ENCODE peak calls at places on chromosomes 5 and 9, in eight cellular contexts. One of them, this sample, is unnamed.

GRCh38 chr9:85900504-85901201 is 40.3 kb upstream of the NAA35 start:
- DNase-seq in tibial nerve: peak
- DNase-seq in CD8-positive, alpha-beta T cell: no peak
- DNase-seq in cardiac muscle cell: peak
- DNase-seq in sigmoid colon: no peak
- DNase-seq in endothelial cell of umbilical vein: peak
- DNase-seq in uterus: no peak
- DNase-seq in mammary epithelial cell: peak
- DNase-seq in this sample: no peak

GRCh38 chr9:134325096-134325812 is 1.0 kb upstream of the RXRA start:
- DNase-seq in endothelial cell of umbilical vein: peak
- DNase-seq in mammary epithelial cell: peak
- DNase-seq in uterus: peak
- DNase-seq in tibial nerve: no peak
- DNase-seq in CD8-positive, alpha-beta T cell: no peak
- DNase-seq in cardiac muscle cell: peak
- DNase-seq in sigmoid colon: peak
- DNase-seq in this sample: no peak

GRCh38 chr5:169545762-169546161 is 37.8 kb upstream of the SPDL1 start:
- DNase-seq in CD8-positive, alpha-beta T cell: no peak
- DNase-seq in sigmoid colon: no peak
- DNase-seq in cardiac muscle cell: no peak
- DNase-seq in mammary epithelial cell: peak
- DNase-seq in tibial nerve: no peak
- DNase-seq in endothelial cell of umbilical vein: no peak
- DNase-seq in uterus: no peak
- DNase-seq in this sample: no peak

GRCh38 chr5:198516-198915 is 7.2 kb downstream of the LRRC14B start:
- DNase-seq in cardiac muscle cell: no peak
- DNase-seq in mammary epithelial cell: no peak
- DNase-seq in tibial nerve: no peak
- DNase-seq in CD8-positive, alpha-beta T cell: no peak
- DNase-seq in uterus: no peak
- DNase-seq in endothelial cell of umbilical vein: no peak
- DNase-seq in sigmoid colon: no peak
- DNase-seq in this sample: no peak

GRCh38 chr5:112385566-112385965 is 33.5 kb downstream of the EPB41L4A start:
- DNase-seq in endothelial cell of umbilical vein: no peak
- DNase-seq in cardiac muscle cell: no peak
- DNase-seq in sigmoid colon: no peak
- DNase-seq in tibial nerve: no peak
- DNase-seq in mammary epithelial cell: no peak
- DNase-seq in uterus: no peak
- DNase-seq in CD8-positive, alpha-beta T cell: no peak
- DNase-seq in this sample: no peak

GRCh38 chr9:127057970-127058644 is 64.3 kb downstream of the ANGPTL2 start:
- DNase-seq in endothelial cell of umbilical vein: no peak
- DNase-seq in tibial nerve: no peak
- DNase-seq in mammary epithelial cell: no peak
- DNase-seq in sigmoid colon: no peak
- DNase-seq in cardiac muscle cell: no peak
- DNase-seq in CD8-positive, alpha-beta T cell: no peak
- DNase-seq in uterus: no peak
- DNase-seq in this sample: no peak

GRCh38 chr5:112735702-112736101 is 2.0 kb upstream of the APC start:
- DNase-seq in endothelial cell of umbilical vein: peak
- DNase-seq in sigmoid colon: no peak
- DNase-seq in tibial nerve: no peak
- DNase-seq in uterus: no peak
- DNase-seq in cardiac muscle cell: no peak
- DNase-seq in mammary epithelial cell: peak
- DNase-seq in CD8-positive, alpha-beta T cell: no peak
- DNase-seq in this sample: no peak

GRCh38 chr9:87039809-87040392 is 92.6 kb upstream of the GAS1 start:
- DNase-seq in CD8-positive, alpha-beta T cell: no peak
- DNase-seq in endothelial cell of umbilical vein: no peak
- DNase-seq in tibial nerve: no peak
- DNase-seq in mammary epithelial cell: peak
- DNase-seq in cardiac muscle cell: no peak
- DNase-seq in uterus: no peak
- DNase-seq in sigmoid colon: no peak
- DNase-seq in this sample: no peak

GRCh38 chr9:2570615-2571479 is 50.7 kb upstream of the VLDLR start:
- DNase-seq in mammary epithelial cell: peak
- DNase-seq in CD8-positive, alpha-beta T cell: no peak
- DNase-seq in tibial nerve: peak
- DNase-seq in uterus: peak
- DNase-seq in endothelial cell of umbilical vein: peak
- DNase-seq in cardiac muscle cell: peak
- DNase-seq in sigmoid colon: peak
- DNase-seq in this sample: no peak

GRCh38 chr5:168334161-168335094 is 43.0 kb downstream of the WWC1 start:
- DNase-seq in CD8-positive, alpha-beta T cell: no peak
- DNase-seq in cardiac muscle cell: peak
- DNase-seq in mammary epithelial cell: no peak
- DNase-seq in endothelial cell of umbilical vein: no peak
- DNase-seq in tibial nerve: no peak
- DNase-seq in uterus: no peak
- DNase-seq in sigmoid colon: peak
- DNase-seq in this sample: no peak

GRCh38 chr9:98132806-98133631 is 14.0 kb upstream of the TRIM14 start:
- DNase-seq in cardiac muscle cell: no peak
- DNase-seq in sigmoid colon: peak
- DNase-seq in mammary epithelial cell: no peak
- DNase-seq in uterus: no peak
- DNase-seq in endothelial cell of umbilical vein: no peak
- DNase-seq in CD8-positive, alpha-beta T cell: no peak
- DNase-seq in tibial nerve: no peak
- DNase-seq in this sample: no peak

GRCh38 chr5:103569313-103570060 is 6.9 kb upstream of the NUDT12 start:
- DNase-seq in mammary epithelial cell: no peak
- DNase-seq in sigmoid colon: no peak
- DNase-seq in uterus: no peak
- DNase-seq in endothelial cell of umbilical vein: no peak
- DNase-seq in cardiac muscle cell: no peak
- DNase-seq in tibial nerve: no peak
- DNase-seq in CD8-positive, alpha-beta T cell: no peak
- DNase-seq in this sample: no peak

GRCh38 chr9:121395558-121395957 is 25.5 kb upstream of the STOM start:
- DNase-seq in cardiac muscle cell: no peak
- DNase-seq in CD8-positive, alpha-beta T cell: no peak
- DNase-seq in endothelial cell of umbilical vein: no peak
- DNase-seq in mammary epithelial cell: peak
- DNase-seq in sigmoid colon: no peak
- DNase-seq in tibial nerve: no peak
- DNase-seq in uterus: no peak
- DNase-seq in this sample: no peak
- H3K27ac ChIP-seq in cardiac muscle cell: no peak
- H3K27ac ChIP-seq in CD8-positive, alpha-beta T cell: no peak
- H3K27ac ChIP-seq in endothelial cell of umbilical vein: no peak
- H3K27ac ChIP-seq in mammary epithelial cell: no peak
- H3K27ac ChIP-seq in sigmoid colon: no peak
- H3K27ac ChIP-seq in tibial nerve: no peak
- H3K27ac ChIP-seq in uterus: no peak
- H3K27ac ChIP-seq in this sample: no peak

GRCh38 chr5:16554110-16554509 is 62.7 kb downstream of the RETREG1 start:
- DNase-seq in mammary epithelial cell: no peak
- DNase-seq in endothelial cell of umbilical vein: no peak
- DNase-seq in cardiac muscle cell: no peak
- DNase-seq in uterus: no peak
- DNase-seq in CD8-positive, alpha-beta T cell: no peak
- DNase-seq in sigmoid colon: no peak
- DNase-seq in tibial nerve: no peak
- DNase-seq in this sample: no peak

GRCh38 chr5:16558984-16559629 is 57.7 kb downstream of the RETREG1 start:
- DNase-seq in sigmoid colon: no peak
- DNase-seq in CD8-positive, alpha-beta T cell: no peak
- DNase-seq in endothelial cell of umbilical vein: no peak
- DNase-seq in uterus: no peak
- DNase-seq in mammary epithelial cell: no peak
- DNase-seq in cardiac muscle cell: no peak
- DNase-seq in tibial nerve: no peak
- DNase-seq in this sample: no peak

GRCh38 chr5:16552666-16553343 is 64.0 kb downstream of the RETREG1 start:
- DNase-seq in cardiac muscle cell: peak
- DNase-seq in mammary epithelial cell: peak
- DNase-seq in uterus: peak
- DNase-seq in CD8-positive, alpha-beta T cell: no peak
- DNase-seq in endothelial cell of umbilical vein: peak
- DNase-seq in sigmoid colon: peak
- DNase-seq in tibial nerve: peak
- DNase-seq in this sample: no peak

GRCh38 chr5:16561660-16562059 is 55.1 kb downstream of the RETREG1 start:
- DNase-seq in endothelial cell of umbilical vein: no peak
- DNase-seq in uterus: no peak
- DNase-seq in sigmoid colon: no peak
- DNase-seq in cardiac muscle cell: no peak
- DNase-seq in CD8-positive, alpha-beta T cell: no peak
- DNase-seq in mammary epithelial cell: no peak
- DNase-seq in tibial nerve: no peak
- DNase-seq in this sample: no peak

GRCh38 chr5:16557477-16557876 is 59.3 kb downstream of the RETREG1 start:
- DNase-seq in cardiac muscle cell: no peak
- DNase-seq in uterus: no peak
- DNase-seq in mammary epithelial cell: no peak
- DNase-seq in CD8-positive, alpha-beta T cell: no peak
- DNase-seq in sigmoid colon: no peak
- DNase-seq in tibial nerve: no peak
- DNase-seq in endothelial cell of umbilical vein: no peak
- DNase-seq in this sample: no peak
- TF ChIP-seq CTCF in cardiac muscle cell: no peak
- TF ChIP-seq CTCF in uterus: no peak
- TF ChIP-seq CTCF in mammary epithelial cell: no peak
- TF ChIP-seq CTCF in CD8-positive, alpha-beta T cell: no peak
- TF ChIP-seq CTCF in sigmoid colon: no peak
- TF ChIP-seq CTCF in tibial nerve: no peak
- TF ChIP-seq CTCF in endothelial cell of umbilical vein: no peak
- TF ChIP-seq CTCF in this sample: no peak

DNA sequence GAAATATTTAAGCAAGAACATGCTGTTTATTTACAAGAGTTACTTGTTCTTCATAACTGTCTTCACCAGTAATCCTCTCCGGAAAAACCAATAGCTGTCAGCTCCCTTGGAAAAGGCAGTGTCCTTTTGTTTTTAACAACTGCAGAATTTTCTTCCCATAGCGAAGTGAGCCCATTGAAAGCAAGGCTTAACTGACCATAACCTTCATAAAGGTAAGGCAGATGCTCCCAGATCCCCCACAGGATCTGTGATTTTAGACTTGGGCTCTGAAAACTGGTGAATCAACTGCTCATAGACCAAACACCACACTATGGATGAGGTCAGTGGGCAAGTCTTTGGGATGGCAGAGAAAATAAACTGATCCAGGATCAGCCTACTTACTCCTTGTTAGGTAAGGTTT is 155.0 kb downstream of the GLIS3 start:
- DNase-seq in sigmoid colon: no peak
- DNase-seq in uterus: no peak
- DNase-seq in CD8-positive, alpha-beta T cell: no peak
- DNase-seq in endothelial cell of umbilical vein: no peak
- DNase-seq in cardiac muscle cell: no peak
- DNase-seq in mammary epithelial cell: no peak
- DNase-seq in tibial nerve: no peak
- DNase-seq in this sample: no peak
- H3K27ac ChIP-seq in sigmoid colon: no peak
- H3K27ac ChIP-seq in uterus: peak
- H3K27ac ChIP-seq in CD8-positive, alpha-beta T cell: no peak
- H3K27ac ChIP-seq in endothelial cell of umbilical vein: no peak
- H3K27ac ChIP-seq in cardiac muscle cell: no peak
- H3K27ac ChIP-seq in mammary epithelial cell: peak
- H3K27ac ChIP-seq in tibial nerve: peak
- H3K27ac ChIP-seq in this sample: peak

DNA sequence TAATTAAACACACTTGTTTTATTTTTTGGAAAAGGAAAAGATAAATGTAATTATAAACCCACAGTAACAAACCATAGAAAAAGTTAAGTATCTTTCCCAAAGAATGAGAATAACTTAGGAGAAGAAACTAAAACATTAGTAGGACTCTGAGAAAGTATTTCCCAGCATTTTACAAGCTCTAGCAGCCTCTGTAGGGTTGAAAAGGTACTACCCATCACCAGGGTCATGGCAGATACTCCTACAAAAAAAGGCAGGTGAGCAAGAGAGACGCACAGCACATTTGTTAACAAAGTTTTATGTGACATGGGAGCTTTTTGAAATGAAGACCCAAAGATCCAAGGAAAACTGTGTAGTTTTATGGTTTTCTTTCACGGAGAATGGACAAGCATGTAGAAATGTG is 77.7 kb upstream of the FAM169A start:
- DNase-seq in cardiac muscle cell: no peak
- DNase-seq in sigmoid colon: no peak
- DNase-seq in mammary epithelial cell: no peak
- DNase-seq in CD8-positive, alpha-beta T cell: no peak
- DNase-seq in uterus: no peak
- DNase-seq in endothelial cell of umbilical vein: no peak
- DNase-seq in tibial nerve: no peak
- DNase-seq in this sample: no peak
- TF ChIP-seq CTCF in cardiac muscle cell: peak
- TF ChIP-seq CTCF in sigmoid colon: no peak
- TF ChIP-seq CTCF in mammary epithelial cell: no peak
- TF ChIP-seq CTCF in CD8-positive, alpha-beta T cell: peak
- TF ChIP-seq CTCF in uterus: no peak
- TF ChIP-seq CTCF in endothelial cell of umbilical vein: no peak
- TF ChIP-seq CTCF in tibial nerve: no peak
- TF ChIP-seq CTCF in this sample: peak

This sample was measured in esophagus squamous epithelium.